ENCODE peak calls at places on chromosomes 3 and 15, in nine cellular contexts. C, E, K, X, L, J, V, O and H are unnamed samples.

GRCh38 chr3:51813539-51813938 is 34.5 kb upstream of the IQCF6 start:
- DNase-seq in K (no peak), E (no peak), X (no peak), J (no peak), V (no peak), L (peak; percentile 74), O (no peak), C (no peak), H (no peak)

GRCh38 chr3:27105904-27106303 is 263.3 kb downstream of the NEK10 start:
- DNase-seq in X (peak; percentile 38), O (no peak), K (no peak), L (no peak), V (no peak), E (no peak), J (peak; percentile 3), C (peak; percentile 60), H (no peak)

GRCh38 chr3:186354100-186354499 is 7.9 kb downstream of the DGKG start:
- DNase-seq in O (no peak), V (no peak), X (no peak), E (no peak), C (no peak), L (no peak), K (no peak), J (no peak), H (no peak)

GRCh38 chr3:26484140-26484539 is 138.4 kb upstream of the LRRC3B start:
- DNase-seq in V (no peak), O (no peak), E (no peak), X (peak; percentile 12), J (peak; percentile 0), L (no peak), C (peak; percentile 46), K (no peak), H (no peak)

GRCh38 chr15:94532226-94532625 is 300.9 kb downstream of the MCTP2 start:
- DNase-seq in L (no peak), V (no peak), O (no peak), J (no peak), E (no peak), K (no peak), X (no peak), C (no peak), H (no peak)

GRCh38 chr3:74630602-74631001 is 16.1 kb upstream of the CNTN3 start:
- DNase-seq in V (peak; percentile 71), O (peak; percentile 81), X (no peak), E (no peak), J (no peak), K (peak; percentile 72), L (no peak), C (no peak), H (no peak)

GRCh38 chr3:53269888-53270880 is 14.4 kb upstream of the TKT start:
- DNase-seq in L (peak; percentile 85), E (no peak), J (peak; percentile 91), K (peak; percentile 99), C (peak; percentile 95), X (peak; percentile 94), O (peak; percentile 98), V (peak; percentile 98), H (peak; percentile 46)

GRCh38 chr3:101635345-101635744 is 41.6 kb downstream of the ZBTB11 start:
- DNase-seq in V (no peak), J (no peak), C (no peak), O (no peak), X (no peak), L (no peak), E (no peak), K (no peak), H (no peak)

GRCh38 chr3:169458752-169459151 is 204.8 kb downstream of the MECOM start:
- DNase-seq in V (no peak), C (no peak), E (no peak), O (no peak), K (no peak), J (no peak), L (no peak), X (no peak), H (no peak)

GRCh38 chr3:66456711-66457173 is 44.1 kb downstream of the LRIG1 start:
- DNase-seq in E (no peak), X (no peak), J (no peak), O (no peak), C (no peak), V (no peak), L (no peak), K (peak; percentile 26), H (no peak)

GRCh38 chr3:57184516-57184915 is 15.3 kb downstream of the HESX1 start:
- DNase-seq in L (no peak), C (no peak), X (no peak), E (no peak), K (peak; percentile 44), O (no peak), J (no peak), V (no peak), H (no peak)

GRCh38 chr3:112671930-112672715 is 31.2 kb upstream of the CCDC80 start:
- DNase-seq in X (no peak), K (peak; percentile 99), J (peak; percentile 92), L (no peak), E (no peak), C (no peak), V (peak; percentile 97), O (peak; percentile 95), H (no peak)

GRCh38 chr3:40939113-40940070 is 259.9 kb upstream of the CTNNB1 start:
- DNase-seq in X (peak; percentile 59), L (no peak), K (no peak), V (no peak), C (no peak), E (no peak), O (peak; percentile 30), J (no peak), H (no peak)

GRCh38 chr15:79962178-79962577 is 8.8 kb downstream of the BCL2A1 start:
- DNase-seq in K (no peak), V (no peak), L (no peak), X (no peak), E (no peak), J (no peak), O (no peak), C (no peak), H (no peak)

GRCh38 chr3:65342084-65342683 is 654.4 kb upstream of the ADAMTS9 start:
- DNase-seq in C (peak; percentile 81), V (peak; percentile 60), X (peak; percentile 72), O (peak; percentile 61), J (peak; percentile 31), L (peak; percentile 70), K (peak; percentile 22), E (peak; percentile 44), H (no peak)

GRCh38 chr3:34886443-34886842 is 752.9 kb upstream of the ARPP21 start:
- DNase-seq in C (no peak), J (no peak), K (no peak), V (no peak), L (peak; percentile 50), X (no peak), O (no peak), E (no peak), H (no peak)

GRCh38 chr3:171168086-171168485 is 141.6 kb upstream of the SLC2A2 start:
- DNase-seq in C (peak; percentile 57), O (peak; percentile 41), V (peak; percentile 44), K (peak; percentile 40), E (no peak), J (peak; percentile 10), X (peak; percentile 76), L (peak; percentile 26), H (no peak)
- TF ChIP-seq CTCF in C (peak; percentile 65), O (peak; percentile 43), V (peak; percentile 54), K (peak; percentile 66), E (no peak), J (peak; percentile 69), X (peak; percentile 79), L (peak; percentile 53), H (no peak)

GRCh38 chr15:37219211-37219701 is 118.9 kb upstream of the MEIS2 start:
- DNase-seq in V (peak; percentile 1), C (no peak), K (no peak), L (peak; percentile 22), E (no peak), O (no peak), J (no peak), X (no peak), H (no peak)
- TF ChIP-seq CTCF in V (no peak), C (no peak), K (no peak), L (peak; percentile 37), E (no peak), O (no peak), J (no peak), X (no peak), H (no peak)

DNA sequence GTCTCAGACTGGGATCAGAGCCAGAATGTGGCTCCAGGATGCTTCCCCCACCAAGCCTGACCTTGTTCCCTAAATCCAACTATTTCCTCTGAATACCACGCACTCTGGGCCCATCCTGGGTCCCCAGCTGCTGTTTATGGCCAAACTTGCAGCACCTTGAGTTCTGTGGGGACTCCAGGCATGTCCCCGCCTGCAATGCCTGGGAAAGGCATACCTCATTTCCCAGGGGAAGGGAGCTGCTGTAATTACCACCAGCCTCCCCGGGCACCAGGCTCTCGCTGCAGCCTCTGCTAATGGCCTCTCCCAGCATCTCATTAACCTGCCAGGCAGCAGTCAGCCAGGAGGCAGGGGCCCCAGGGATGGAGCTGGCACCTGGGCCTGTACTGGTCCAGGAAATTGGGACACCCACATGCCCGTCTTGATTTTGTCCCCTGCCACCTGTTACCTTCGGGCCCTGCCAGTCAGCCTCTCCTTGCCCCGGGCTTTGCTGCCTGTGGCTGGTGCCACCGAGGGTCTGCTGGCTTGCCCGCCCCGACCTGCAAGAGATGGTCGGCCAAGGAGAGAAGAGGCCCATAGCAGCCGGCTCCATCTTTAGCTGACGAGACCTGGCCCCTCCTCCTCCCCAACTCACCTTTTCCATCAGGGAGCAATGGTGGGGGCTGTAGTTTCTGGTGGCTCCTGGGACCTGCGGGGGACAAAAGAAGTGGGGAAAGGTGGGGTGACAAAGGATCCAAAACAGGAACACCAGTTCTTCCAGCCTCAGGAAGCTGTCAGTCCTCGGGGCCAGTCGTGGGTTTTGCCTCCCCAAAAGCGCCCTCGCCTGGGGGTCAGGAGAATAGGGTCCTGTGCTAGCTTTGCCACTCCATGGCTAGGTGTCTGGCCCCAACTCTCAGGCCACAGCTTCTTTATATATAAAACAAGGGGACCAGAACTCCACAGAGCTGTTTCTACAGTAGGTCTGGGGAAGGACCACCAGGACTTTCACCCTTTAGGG is 4.3 kb downstream of the CCDC9B start:
- DNase-seq in K (no peak), X (no peak), J (no peak), E (peak; percentile 79), O (no peak), C (peak; percentile 70), L (peak; percentile 81), V (no peak), H (peak; percentile 81)
- TF ChIP-seq CTCF in K (no peak), X (no peak), J (peak; percentile 22), E (peak; percentile 61), O (peak; percentile 5), C (peak; percentile 62), L (peak; percentile 20), V (no peak), H (peak; percentile 70)

DNA sequence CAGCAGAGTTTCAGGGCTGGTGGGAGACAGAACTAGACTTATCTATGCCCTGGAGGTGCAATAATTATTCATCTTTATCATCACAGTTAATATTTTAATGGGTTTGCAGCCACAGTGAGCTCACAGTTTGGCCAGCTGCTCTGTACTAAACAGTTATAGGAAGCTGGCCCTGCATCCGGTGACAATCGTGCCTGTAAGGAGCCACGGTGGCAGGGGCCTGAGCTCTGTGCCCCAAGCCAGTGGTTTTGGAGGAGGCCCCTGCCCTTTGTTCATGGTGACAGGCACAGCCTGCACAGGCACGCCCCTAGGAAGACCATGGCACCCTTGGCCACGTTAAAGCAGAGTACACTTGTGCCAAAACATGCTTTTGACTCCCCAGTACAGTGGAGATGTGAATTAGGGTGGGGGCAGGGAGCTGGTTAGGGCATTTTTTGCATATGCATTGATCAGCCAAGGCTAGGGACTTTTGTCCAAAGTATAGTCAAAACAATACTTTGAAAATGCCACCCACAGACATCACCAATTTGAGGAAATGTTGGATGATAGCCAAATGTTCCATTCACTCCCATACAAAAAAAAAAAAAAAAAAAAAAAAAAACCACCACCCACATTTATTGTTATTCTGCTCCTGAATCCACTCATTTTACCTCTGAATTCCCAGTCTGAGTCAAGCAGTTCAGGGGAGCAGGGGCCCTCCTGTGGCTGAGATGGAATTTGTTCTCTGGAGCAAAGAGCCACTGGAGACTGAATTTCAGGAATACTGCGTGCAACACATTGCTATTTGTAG is 3.4 kb upstream of the RFTN1 start:
- DNase-seq in C (no peak), X (peak; percentile 12), V (peak; percentile 83), L (peak; percentile 39), K (peak; percentile 74), E (no peak), J (no peak), O (peak; percentile 72), H (peak; percentile 44)
- TF ChIP-seq CTCF in C (peak; percentile 64), X (no peak), V (peak; percentile 79), L (peak; percentile 60), K (peak; percentile 84), E (no peak), J (peak; percentile 82), O (peak; percentile 56), H (no peak)